ENCODE peak calls at places on chromosome 10, in seven cellular contexts. L is gastrocnemius medialis, U is fibroblast of lung, X is colonic mucosa, Q is psoas muscle, R is mammary epithelial cell, N is hepatocyte. M is an unnamed sample. For H3K36me3, the result is how much of the 10 kb centered on the place peaks cover.

GRCh38 chr10:99621454-99622246 is 1.4 kb upstream of the SLC25A28 start:
- DNase-seq in R (peak), U (no peak), N (no peak), Q (no peak), L (no peak), X (no peak), M (no peak)

GRCh38 chr10:70418229-70418628 is 14.3 kb downstream of the EIF4EBP2 start:
- DNase-seq in X (no peak), Q (no peak), N (peak), U (peak), R (peak), L (no peak), M (no peak)

GRCh38 chr10:18610517-18610916 is 40.9 kb downstream of the NSUN6 start:
- DNase-seq in L (no peak), N (peak), X (peak), R (peak), U (peak), Q (no peak), M (peak)

GRCh38 chr10:61943699-61944444 is 42.4 kb downstream of the ARID5B start:
- DNase-seq in Q (no peak), N (no peak), X (no peak), U (peak), L (no peak), R (peak), M (no peak)

GRCh38 chr10:101425535-101425934 is 71.6 kb downstream of the BTRC start:
- DNase-seq in U (no peak), N (no peak), X (no peak), R (no peak), Q (no peak), L (no peak), M (no peak)

GRCh38 chr10:21327239-21327993 is 198.1 kb downstream of the SKIDA1 start:
- DNase-seq in Q (no peak), U (no peak), R (no peak), L (no peak), N (no peak), X (no peak), M (no peak)

GRCh38 chr10:116655573-116655972 is 34.8 kb downstream of the PNLIPRP2 start:
- DNase-seq in Q (no peak), L (no peak), R (no peak), U (no peak), X (no peak), N (no peak), M (no peak)

GRCh38 chr10:13222151-13222550 is 12.0 kb downstream of the UCMA start:
- DNase-seq in N (no peak), Q (no peak), L (no peak), R (no peak), U (no peak), X (no peak), M (peak)

GRCh38 chr10:124197301-124198148 is 104.1 kb upstream of the CHST15 start:
- DNase-seq in X (no peak), U (no peak), N (no peak), L (peak), Q (no peak), R (no peak), M (no peak)

GRCh38 chr10:121131426-121132277 is 280.5 kb downstream of the WDR11 start:
- DNase-seq in N (no peak), Q (no peak), R (no peak), X (peak), L (no peak), U (no peak), M (no peak)

GRCh38 chr10:131267814-131268095 is 43.8 kb downstream of the TCERG1L start:
- DNase-seq in U (no peak), R (no peak), X (no peak), N (no peak), L (no peak), Q (no peak), M (no peak)

GRCh38 chr10:62893036-62893435 is 76.9 kb upstream of the EGR2 start:
- DNase-seq in N (no peak), R (peak), L (no peak), X (no peak), U (no peak), Q (no peak), M (no peak)

GRCh38 chr10:129095980-129096339 is 371.1 kb upstream of the MGMT start:
- DNase-seq in R (no peak), X (no peak), U (no peak), L (no peak), Q (no peak), N (no peak), M (no peak)

GRCh38 chr10:14649739-14650138 is 125.0 kb downstream of the FAM107B start:
- DNase-seq in U (no peak), X (no peak), L (no peak), R (no peak), N (no peak), Q (no peak), M (no peak)

GRCh38 chr10:128929905-128930304 is 537.1 kb upstream of the MGMT start:
- DNase-seq in N (no peak), U (no peak), L (no peak), R (no peak), X (no peak), Q (no peak), M (no peak)

GRCh38 chr10:6382081-6382480 is 179.3 kb downstream of the PFKFB3 start:
- DNase-seq in U (peak), Q (no peak), N (no peak), X (no peak), R (no peak), L (no peak), M (no peak)

GRCh38 chr10:62585211-62585758 is 211.1 kb downstream of the ZNF365 start:
- DNase-seq in L (no peak), N (no peak), R (no peak), X (peak), Q (no peak), U (peak), M (no peak)

GRCh38 chr10:78211476-78212110 is 177.9 kb downstream of the RPS24 start:
- DNase-seq in X (no peak), R (peak), N (peak), Q (peak), L (no peak), U (peak), M (no peak)

GRCh38 chr10:62348029-62348428 is 26.1 kb upstream of the ZNF365 start:
- DNase-seq in N (no peak), Q (no peak), U (no peak), R (peak), X (no peak), L (no peak), M (no peak)

GRCh38 chr10:22702348-22702747 is 12.0 kb downstream of the PIP4K2A start:
- DNase-seq in L (no peak), N (peak), Q (no peak), R (no peak), X (no peak), U (peak), M (no peak)

GRCh38 chr10:77633376-77633775 is 4.2 kb downstream of the KCNMA1 start:
- DNase-seq in L (no peak), X (no peak), N (no peak), Q (no peak), R (no peak), U (no peak), M (no peak)

GRCh38 chr10:7302393-7303054 is 108.3 kb downstream of the SFMBT2 start:
- DNase-seq in R (peak), Q (no peak), L (no peak), N (peak), U (peak), X (no peak), M (no peak)

GRCh38 chr10:99630439-99630838 is 10.2 kb upstream of the SLC25A28 start:
- DNase-seq in Q (no peak), R (peak), L (no peak), U (peak), N (peak), X (peak), M (peak)

GRCh38 chr10:87866575-87866974 is 3.1 kb downstream of the PTEN start:
- DNase-seq in U (no peak), Q (no peak), X (no peak), R (peak), N (no peak), L (no peak), M (no peak)

GRCh38 chr10:32961892-32962369 is 3.9 kb upstream of the ITGB1 start:
- DNase-seq in R (peak), N (peak), X (no peak), Q (no peak), U (peak), L (no peak), M (no peak)

GRCh38 chr10:48477181-48477580 is 127.7 kb downstream of the ARHGAP22 start:
- DNase-seq in N (no peak), X (no peak), L (no peak), U (no peak), R (no peak), Q (no peak), M (no peak)

GRCh38 chr10:17379151-17379690 is 75.2 kb downstream of the ST8SIA6 start:
- DNase-seq in U (no peak), X (no peak), N (no peak), Q (no peak), R (no peak), L (no peak), M (no peak)

GRCh38 chr10:53111529-53111928 is 338.9 kb upstream of the MBL2 start:
- DNase-seq in N (no peak), X (no peak), L (no peak), Q (no peak), R (no peak), U (no peak), M (no peak)

GRCh38 chr10:133292919-133293809 is 15.5 kb downstream of the TUBGCP2 start:
- DNase-seq in N (no peak), L (no peak), R (peak), Q (peak), U (peak), X (no peak), M (no peak)

GRCh38 chr10:29048506-29048905 is 240.4 kb upstream of the LYZL1 start:
- DNase-seq in U (no peak), X (no peak), N (no peak), Q (no peak), L (no peak), R (no peak), M (no peak)

GRCh38 chr10:63798599-63799498 is 277.6 kb downstream of the REEP3 start:
- DNase-seq in Q (peak), L (peak), X (peak), N (peak), U (peak), R (peak), M (peak)

GRCh38 chr10:114489521-114490310 is 85.4 kb upstream of the AFAP1L2 start:
- DNase-seq in X (no peak), R (no peak), Q (no peak), N (no peak), U (peak), L (no peak), M (no peak)

GRCh38 chr10:123475466-123475865 is 190.7 kb upstream of the GPR26 start:
- DNase-seq in U (no peak), R (no peak), N (peak), X (no peak), L (no peak), Q (no peak), M (no peak)

GRCh38 chr10:72539137-72539536 is 86.7 kb downstream of the MICU1 start:
- DNase-seq in N (no peak), U (no peak), X (no peak), L (no peak), Q (no peak), R (peak), M (no peak)

GRCh38 chr10:22228167-22228938 is 10.5 kb upstream of the EBLN1 start:
- DNase-seq in U (no peak), N (no peak), R (no peak), X (no peak), L (no peak), Q (no peak), M (no peak)

GRCh38 chr10:114768394-114768786 is 53.2 kb upstream of the FHIP2A start:
- DNase-seq in U (no peak), R (no peak), X (peak), L (no peak), N (no peak), Q (no peak), M (no peak)

GRCh38 chr10:3500408-3500856 is 284.6 kb downstream of the KLF6 start:
- DNase-seq in Q (peak), R (peak), U (peak), L (peak), X (no peak), N (peak), M (no peak)

GRCh38 chr10:42637142-42637541 is 1.2 kb downstream of the ZNF33B start:
- DNase-seq in X (no peak), R (no peak), U (no peak), L (no peak), N (no peak), Q (no peak), M (no peak)
- H3K4me3 ChIP-seq in X (peak), R (peak), U (peak), L (no peak), N (peak), Q (peak), M (peak)

DNA sequence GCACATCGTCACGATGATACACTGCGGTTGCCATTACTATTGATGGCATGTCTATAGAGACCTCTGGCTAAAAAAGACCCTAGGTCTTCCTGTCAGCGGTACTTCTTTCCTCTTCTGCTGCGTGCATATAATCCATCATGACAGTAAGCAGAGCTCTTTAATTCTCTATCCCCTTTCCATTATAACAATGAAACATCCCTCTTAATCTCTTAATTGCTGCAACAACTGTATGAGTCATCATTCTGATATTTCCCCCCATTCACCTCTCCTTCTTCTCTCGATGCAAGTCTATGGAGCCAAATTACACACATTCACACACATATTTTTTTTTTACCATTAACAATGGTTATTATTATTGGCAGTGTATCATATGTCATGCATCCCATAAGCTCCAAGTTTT is 45.2 kb upstream of the AKR1E2 start:
- DNase-seq in R (peak), L (no peak), Q (no peak), N (no peak), X (no peak), U (peak), M (no peak)
- H3K27ac ChIP-seq in R (no peak), L (no peak), Q (no peak), N (no peak), X (no peak), U (no peak), M (no peak)

GRCh38 chr10:43390333-43390732 is 18.7 kb downstream of the HNRNPF start:
- DNase-seq in Q (no peak), U (no peak), X (no peak), R (no peak), L (no peak), N (no peak), M (no peak)
- H3K36me3 ChIP-seq in Q (under half), U (under half), X (half or more), R (half or more), L (under half), N (under half), M (under half)

GRCh38 chr10:93758510-93758885 is 762 bp downstream of the LGI1 start:
- DNase-seq in L (no peak), X (no peak), Q (no peak), N (no peak), U (no peak), R (no peak), M (no peak)
- H3K4me3 ChIP-seq in L (peak), X (no peak), Q (peak), N (no peak), U (no peak), R (no peak), M (no peak)

DNA sequence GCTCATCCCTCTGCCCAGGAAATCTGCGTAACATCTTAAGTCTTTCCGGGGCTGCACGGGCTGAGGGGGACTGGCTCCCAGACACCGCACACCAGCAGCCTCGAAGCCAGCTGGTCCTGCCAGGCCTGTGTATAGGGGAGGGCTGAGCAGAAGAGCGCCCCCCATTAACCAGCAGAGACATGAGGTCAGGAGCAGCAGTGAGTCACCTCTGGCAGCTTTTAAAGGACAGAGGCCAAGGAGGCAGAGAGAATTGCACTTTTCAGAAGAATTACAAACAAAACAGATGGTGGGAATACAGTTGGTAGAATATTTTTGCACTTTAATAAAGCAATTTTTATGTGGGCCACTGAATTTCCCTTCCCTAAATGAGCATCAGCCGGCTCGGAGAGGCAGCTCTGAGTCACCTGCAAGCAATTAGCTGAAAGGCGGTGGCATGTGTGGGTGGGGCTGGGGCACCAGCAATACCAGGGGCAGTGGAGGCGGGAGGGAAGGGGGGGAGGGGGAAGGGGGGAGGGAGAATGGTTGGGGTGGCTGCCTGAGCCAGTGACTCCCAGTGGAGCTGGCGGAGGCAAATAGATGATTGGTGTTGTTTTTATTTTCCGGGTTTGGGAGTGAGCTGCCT is 39.1 kb downstream of the GOLGA7B start:
- DNase-seq in L (no peak), X (no peak), Q (no peak), N (peak), R (peak), U (peak), M (peak)
- H3K27ac ChIP-seq in L (no peak), X (no peak), Q (no peak), N (no peak), R (peak), U (no peak), M (no peak)

DNA sequence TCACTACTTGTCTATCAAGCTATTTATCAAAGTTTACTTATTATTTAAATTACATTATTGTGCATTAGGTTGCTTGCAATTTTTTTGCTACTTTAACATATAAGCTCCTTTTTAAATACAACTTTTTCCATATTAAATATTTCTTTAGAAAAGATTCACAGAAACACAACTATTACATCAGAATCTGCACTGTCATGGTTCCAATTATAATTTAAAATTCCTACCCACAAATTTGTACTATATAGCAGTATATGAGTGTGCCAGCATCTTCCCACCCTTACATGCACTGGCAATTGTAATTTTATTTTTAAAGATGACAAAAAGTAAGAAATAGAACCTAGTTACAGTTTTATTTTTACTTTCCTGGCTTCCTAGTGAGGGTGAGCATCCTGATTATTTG is 15.8 kb downstream of the MINDY3 start:
- DNase-seq in R (no peak), L (no peak), Q (no peak), U (no peak), X (no peak), N (no peak), M (no peak)
- H3K36me3 ChIP-seq in R (under half), L (under half), Q (under half), U (under half), X (under half), N (under half), M (under half)

GRCh38 chr10:1061930-1062769 is 6.0 kb downstream of the WDR37 start:
- DNase-seq in R (no peak), U (peak), X (no peak), Q (no peak), N (no peak), L (no peak), M (no peak)

GRCh38 chr10:1063232-1063862 is 7.2 kb downstream of the WDR37 start:
- DNase-seq in R (no peak), U (no peak), L (no peak), N (no peak), Q (no peak), X (no peak), M (no peak)

GRCh38 chr10:1068362-1069361 is 12.5 kb downstream of the WDR37 start:
- DNase-seq in Q (no peak), L (no peak), R (no peak), N (no peak), U (no peak), X (no peak), M (peak)

GRCh38 chr10:1059902-1060301 is 3.7 kb downstream of the WDR37 start:
- DNase-seq in Q (no peak), L (no peak), N (no peak), R (peak), U (no peak), X (no peak), M (no peak)

DNA sequence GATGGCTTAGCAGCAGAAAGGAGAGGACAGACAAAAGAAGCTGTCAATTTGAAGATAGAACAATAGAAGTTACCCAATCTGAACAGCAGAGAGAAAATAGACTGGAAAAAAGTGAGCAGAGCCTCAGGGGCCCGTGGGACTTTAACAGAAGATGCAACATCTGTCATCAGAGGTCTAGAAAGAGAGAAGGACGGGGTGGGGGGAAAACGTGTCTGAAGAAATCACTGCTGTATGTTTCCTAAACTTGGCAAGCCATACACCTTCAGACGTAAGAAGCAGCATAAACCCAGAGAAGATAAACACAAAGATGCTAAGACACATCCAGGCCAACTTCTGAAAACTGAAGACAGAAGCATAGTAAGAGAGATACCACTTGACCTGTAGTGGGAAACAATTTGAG is 8.0 kb downstream of the WDR37 start:
- DNase-seq in L (no peak), U (no peak), N (no peak), R (no peak), Q (no peak), X (no peak), M (no peak)
- H3K4me3 ChIP-seq in L (no peak), U (no peak), N (no peak), R (no peak), Q (no peak), X (no peak), M (no peak)

GRCh38 chr10:92756233-92757065 is 66.7 kb downstream of the HHEX start:
- DNase-seq in Q (no peak), N (no peak), X (no peak), U (no peak), L (no peak), R (no peak), M (no peak)

GRCh38 chr10:92757066-92757716 is 67.4 kb downstream of the HHEX start:
- DNase-seq in X (peak), N (peak), Q (peak), R (peak), L (peak), U (peak), M (peak)

GRCh38 chr10:92753865-92754264 is 64.1 kb downstream of the HHEX start:
- DNase-seq in Q (no peak), L (no peak), X (no peak), U (no peak), N (no peak), R (no peak), M (no peak)

GRCh38 chr10:92757720-92758119 is 68.0 kb downstream of the HHEX start:
- DNase-seq in U (no peak), N (no peak), L (no peak), Q (no peak), R (no peak), X (no peak), M (no peak)

GRCh38 chr10:92755725-92756124 is 66.0 kb downstream of the HHEX start:
- DNase-seq in X (no peak), L (no peak), R (no peak), N (no peak), U (no peak), Q (no peak), M (no peak)
- H3K27ac ChIP-seq in X (peak), L (no peak), R (no peak), N (no peak), U (no peak), Q (no peak), M (no peak)

M was measured in small intestine.